ENCODE peak calls at places on chromosome 7, in six cellular contexts. P is esophagus muscularis mucosa, A is Peyer's patch, B is IMR-90, O is spleen, F is tibial nerve. Z is an unnamed sample.

GRCh38 chr7:45186261-45186813 is 28.7 kb downstream of the RAMP3 start:
- DNase-seq in P (no peak), A (no peak), B (no peak), O (peak), F (no peak), Z (peak)

GRCh38 chr7:73610105-73610504 is 14.2 kb downstream of the MLXIPL start:
- DNase-seq in P (no peak), A (no peak), B (no peak), O (no peak), F (no peak), Z (no peak)

GRCh38 chr7:151689196-151689971 is 169.7 kb upstream of the RHEB start:
- DNase-seq in P (no peak), A (no peak), B (no peak), O (peak), F (no peak), Z (peak)

GRCh38 chr7:73624669-73625001 is 313 bp upstream of the MLXIPL start:
- DNase-seq in P (no peak), A (no peak), B (no peak), O (no peak), F (no peak), Z (no peak)

GRCh38 chr7:33998487-33998886 is 93.1 kb downstream of the BMPER start:
- DNase-seq in P (no peak), A (no peak), B (no peak), O (peak), F (peak), Z (no peak)

GRCh38 chr7:42311195-42311594 is 74.2 kb upstream of the GLI3 start:
- DNase-seq in P (no peak), A (no peak), B (no peak), O (no peak), F (no peak), Z (no peak)

GRCh38 chr7:53661645-53662217 is 626.3 kb downstream of the POM121L12 start:
- DNase-seq in P (no peak), A (no peak), B (no peak), O (no peak), F (no peak), Z (no peak)

GRCh38 chr7:133815677-133816210 is 311.4 kb upstream of the LRGUK start:
- DNase-seq in P (no peak), A (no peak), B (peak), O (no peak), F (no peak), Z (no peak)

GRCh38 chr7:66732439-66732838 is 8.1 kb upstream of the RABGEF1 start:
- DNase-seq in P (no peak), A (no peak), B (no peak), O (no peak), F (no peak), Z (no peak)

GRCh38 chr7:25255603-25256320 is 27.5 kb upstream of the NPVF start:
- DNase-seq in P (no peak), A (no peak), B (no peak), O (no peak), F (no peak), Z (no peak)

GRCh38 chr7:115869811-115870210 is 160.8 kb downstream of the TFEC start:
- DNase-seq in P (no peak), A (no peak), B (peak), O (no peak), F (no peak), Z (no peak)

GRCh38 chr7:15720849-15721471 is 34.5 kb upstream of the MEOX2 start:
- DNase-seq in P (no peak), A (no peak), B (peak), O (no peak), F (peak), Z (peak)

GRCh38 chr7:70925411-70926115 is 206.4 kb upstream of the GALNT17 start:
- DNase-seq in P (no peak), A (no peak), B (no peak), O (no peak), F (no peak), Z (no peak)

GRCh38 chr7:2760098-2760889 is 72.3 kb downstream of the AMZ1 start:
- DNase-seq in P (no peak), A (peak), B (peak), O (peak), F (peak), Z (peak)

GRCh38 chr7:96126382-96126781 is 195.5 kb downstream of the SLC25A13 start:
- DNase-seq in P (no peak), A (no peak), B (no peak), O (no peak), F (no peak), Z (no peak)

GRCh38 chr7:95342642-95343252 is 18.4 kb upstream of the PON1 start:
- DNase-seq in P (peak), A (no peak), B (no peak), O (no peak), F (no peak), Z (no peak)

GRCh38 chr7:102180727-102181126 is 105.9 kb upstream of the SH2B2 start:
- DNase-seq in P (no peak), A (no peak), B (no peak), O (no peak), F (no peak), Z (no peak)

GRCh38 chr7:44764665-44765578 is 16.3 kb downstream of the ZMIZ2 start:
- DNase-seq in P (no peak), A (no peak), B (no peak), O (no peak), F (no peak), Z (no peak)

GRCh38 chr7:28135296-28135695 is 45.3 kb downstream of the JAZF1 start:
- DNase-seq in P (no peak), A (no peak), B (no peak), O (no peak), F (no peak), Z (no peak)

GRCh38 chr7:8379264-8379663 is 54.1 kb upstream of the NXPH1 start:
- DNase-seq in P (no peak), A (no peak), B (no peak), O (no peak), F (no peak), Z (peak)

GRCh38 chr7:135708041-135708440 is 19.9 kb downstream of the SLC13A4 start:
- DNase-seq in P (no peak), A (no peak), B (no peak), O (no peak), F (no peak), Z (no peak)

GRCh38 chr7:121755818-121756501 is 117.0 kb upstream of the PTPRZ1 start:
- DNase-seq in P (no peak), A (no peak), B (no peak), O (no peak), F (no peak), Z (no peak)

DNA sequence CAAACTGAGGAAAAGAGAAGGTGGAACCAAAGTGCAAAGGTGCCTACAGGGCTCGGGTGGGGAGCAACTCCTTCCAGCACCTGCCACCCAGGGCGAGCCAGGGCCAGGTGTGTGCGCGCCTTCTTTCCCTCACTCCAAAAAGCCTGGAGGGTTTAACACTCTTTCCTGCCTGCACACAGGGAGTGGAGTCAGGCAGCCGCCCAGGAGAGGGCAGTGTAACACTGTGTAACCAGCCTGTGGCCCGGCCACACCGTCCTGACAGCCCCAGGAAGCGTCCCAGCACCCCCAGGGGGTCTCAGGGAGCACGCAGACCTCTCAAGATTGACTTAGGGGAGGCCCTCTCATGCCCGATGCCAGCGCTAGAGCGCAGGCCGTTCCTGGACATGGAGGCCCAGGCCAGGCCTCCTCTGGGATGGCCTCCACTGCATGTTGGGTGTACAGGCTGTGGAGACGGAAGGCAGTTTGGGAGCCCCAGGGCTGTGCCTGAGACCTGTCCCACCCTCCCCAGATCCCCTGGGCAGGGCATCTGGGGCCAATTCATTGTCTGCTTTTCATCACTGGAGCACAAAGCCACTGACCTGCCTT is 13.4 kb downstream of the BRI3 start:
- DNase-seq in P (no peak), A (peak), B (peak), O (no peak), F (no peak), Z (peak)
- TF ChIP-seq CTCF in P (peak), A (peak), B (peak), O (peak), F (no peak), Z (peak)

GRCh38 chr7:148697256-148697841 is 1.4 kb upstream of the CUL1 start:
- DNase-seq in P (no peak), A (no peak), B (peak), O (no peak), F (peak), Z (peak)
- H3K4me3 ChIP-seq in P (peak), A (peak), B (peak), O (peak), F (peak), Z (peak)

DNA sequence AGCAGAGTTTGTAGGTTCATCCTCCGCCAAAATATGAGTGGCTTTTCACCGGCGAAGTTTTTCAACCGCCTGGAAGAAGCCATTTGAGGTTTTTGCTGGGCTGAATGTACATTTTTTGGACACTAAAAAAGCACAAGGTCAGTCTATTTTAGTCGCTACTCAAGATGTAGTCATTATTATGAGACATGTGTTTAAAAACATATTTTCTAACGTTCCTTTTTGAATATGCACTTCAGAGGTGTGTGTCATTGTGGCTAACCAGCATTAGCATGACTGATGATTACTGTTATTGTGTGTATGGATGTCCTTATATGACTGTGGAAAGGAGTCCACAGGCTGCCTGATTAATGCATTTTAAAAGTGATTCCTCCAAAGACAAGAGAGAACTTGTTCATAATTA is 605.4 kb downstream of the INHBA start:
- DNase-seq in P (no peak), A (no peak), B (peak), O (no peak), F (no peak), Z (no peak)
- H3K27ac ChIP-seq in P (no peak), A (no peak), B (peak), O (no peak), F (no peak), Z (no peak)

DNA sequence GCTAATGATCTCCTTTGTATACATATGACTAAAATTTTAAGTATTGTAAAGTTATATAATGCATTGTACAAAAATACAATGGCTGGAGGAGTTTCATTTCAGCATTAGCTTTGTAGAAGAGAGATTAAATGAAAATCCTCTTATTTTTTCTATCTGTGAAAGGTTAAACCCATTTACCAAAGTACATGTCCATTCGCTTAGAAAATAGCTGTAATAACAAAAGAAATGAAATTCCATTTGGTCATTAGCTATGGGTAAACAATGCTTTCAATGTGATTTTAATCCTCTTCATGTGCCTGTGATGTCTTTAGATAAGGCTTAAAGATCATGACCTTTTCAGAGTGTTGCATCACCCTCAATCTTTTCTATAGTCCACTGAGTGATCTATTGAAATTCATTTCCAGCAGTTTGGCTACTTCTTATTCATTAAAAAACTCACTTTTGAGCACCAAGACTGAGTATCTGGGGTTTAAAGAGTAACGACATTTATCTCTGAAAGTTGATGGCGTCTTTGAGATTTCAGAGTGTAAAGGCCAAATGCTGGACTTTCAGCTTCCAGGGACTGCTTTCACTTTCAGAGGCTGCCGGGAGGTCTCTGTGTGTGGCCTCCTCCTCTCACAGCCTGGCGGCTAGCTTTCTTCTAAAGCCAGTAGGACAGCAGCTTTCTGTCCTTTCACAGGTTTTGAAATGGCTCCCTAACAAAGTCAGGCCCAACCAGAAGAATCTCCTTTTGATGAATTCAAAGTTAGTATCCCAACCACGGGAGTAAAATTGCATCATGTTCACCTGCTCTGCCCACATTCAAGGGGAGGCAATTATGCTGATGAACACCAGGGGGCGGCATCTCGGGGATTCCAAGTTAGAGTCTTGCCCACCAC is 701.4 kb upstream of the COBL start:
- DNase-seq in P (no peak), A (peak), B (no peak), O (no peak), F (no peak), Z (no peak)
- TF ChIP-seq CTCF in P (no peak), A (peak), B (no peak), O (peak), F (no peak), Z (peak)

GRCh38 chr7:50068026-50068425 is 25.0 kb downstream of the ZPBP start:
- DNase-seq in P (no peak), A (no peak), B (no peak), O (no peak), F (no peak), Z (no peak)
- H3K4me3 ChIP-seq in P (no peak), A (no peak), B (no peak), O (no peak), F (peak), Z (peak)

GRCh38 chr7:80107278-80107677 is 27.4 kb upstream of the GNAI1 start:
- DNase-seq in P (no peak), A (no peak), B (no peak), O (no peak), F (no peak), Z (no peak)

GRCh38 chr7:80106498-80107113 is 28.0 kb upstream of the GNAI1 start:
- DNase-seq in P (no peak), A (no peak), B (no peak), O (no peak), F (no peak), Z (no peak)

GRCh38 chr7:80100254-80100653 is 34.4 kb upstream of the GNAI1 start:
- DNase-seq in P (no peak), A (no peak), B (no peak), O (no peak), F (no peak), Z (no peak)

GRCh38 chr7:80105706-80106408 is 28.8 kb upstream of the GNAI1 start:
- DNase-seq in P (no peak), A (no peak), B (no peak), O (no peak), F (no peak), Z (no peak)
- H3K27ac ChIP-seq in P (no peak), A (no peak), B (no peak), O (no peak), F (no peak), Z (no peak)

DNA sequence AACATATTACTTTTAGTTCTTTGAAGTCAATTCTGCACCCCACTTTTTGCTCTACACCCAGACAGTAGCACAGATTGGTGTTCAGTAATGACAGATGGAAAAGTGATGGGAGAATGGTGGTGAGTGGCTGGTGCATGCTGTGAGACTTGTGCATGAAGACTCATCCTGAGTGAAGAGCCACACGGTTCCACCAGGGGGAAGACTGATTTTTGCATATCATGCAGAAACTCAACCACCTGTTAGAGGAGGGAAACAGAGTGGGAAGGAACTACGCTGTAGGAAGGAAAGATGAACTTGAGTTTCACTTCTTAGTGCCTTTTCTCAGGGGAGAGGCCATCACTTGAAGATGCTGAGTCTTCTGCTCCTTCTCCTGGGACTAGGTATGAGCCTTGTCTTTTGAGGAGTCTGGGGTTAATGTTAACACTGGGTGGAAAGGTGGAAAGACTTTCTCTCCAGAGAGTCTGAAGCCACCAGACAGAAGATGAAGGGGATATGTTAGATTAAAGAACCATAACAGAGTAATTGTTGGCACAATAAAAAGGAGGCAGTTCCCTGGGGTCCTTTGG is 9.3 kb upstream of the PRSS1 start:
- DNase-seq in P (no peak), A (no peak), B (no peak), O (no peak), F (no peak), Z (no peak)
- TF ChIP-seq CTCF in P (no peak), A (no peak), B (no peak), O (peak), F (no peak), Z (no peak)

GRCh38 chr7:101171442-101171837 is 6.1 kb upstream of the VGF start:
- DNase-seq in P (no peak), A (no peak), B (no peak), O (no peak), F (no peak), Z (no peak)
- H3K4me3 ChIP-seq in P (no peak), A (no peak), B (no peak), O (no peak), F (no peak), Z (no peak)

GRCh38 chr7:106068538-106068961 is 43.6 kb downstream of the SYPL1 start:
- DNase-seq in P (peak), A (no peak), B (no peak), O (no peak), F (no peak), Z (no peak)
- H3K27ac ChIP-seq in P (peak), A (no peak), B (no peak), O (peak), F (no peak), Z (no peak)